ENCODE peak calls at places on chromosomes 6 and 20, in eight cellular contexts. T is neural crest cell, R is endothelial cell of umbilical vein, M is NAMALWA, W is GM12878, I is sigmoid colon, H is T-helper 1 cell, O is T47D. S is an unnamed sample.

GRCh38 chr20:4592316-4593148 is 129.2 kb upstream of the PRND start:
- DNase-seq in T (peak), R (peak), M (peak), W (no peak), I (no peak), H (no peak), O (peak), S (no peak)

GRCh38 chr6:163533443-163533842 is 118.9 kb downstream of the QKI start:
- DNase-seq in T (no peak), R (peak), M (no peak), W (no peak), I (no peak), H (no peak), O (no peak), S (no peak)

GRCh38 chr6:11586574-11586973 is 49.0 kb downstream of the TMEM170B start:
- DNase-seq in T (no peak), R (peak), M (no peak), W (no peak), I (no peak), H (no peak), O (no peak), S (no peak)

GRCh38 chr6:148251286-148251685 is 91.4 kb upstream of the SASH1 start:
- DNase-seq in T (no peak), R (peak), M (peak), W (no peak), I (no peak), H (no peak), O (no peak), S (no peak)

GRCh38 chr6:158907931-158908330 is 88.8 kb upstream of the EZR start:
- DNase-seq in T (no peak), R (no peak), M (no peak), W (no peak), I (no peak), H (no peak), O (no peak), S (no peak)

GRCh38 chr20:14336667-14337066 is 745 bp downstream of the FLRT3 start:
- DNase-seq in T (no peak), R (no peak), M (no peak), W (no peak), I (no peak), H (no peak), O (no peak), S (no peak)

GRCh38 chr6:133245033-133245903 is 4.1 kb downstream of the EYA4 start:
- DNase-seq in T (no peak), R (no peak), M (no peak), W (no peak), I (no peak), H (no peak), O (no peak), S (no peak)

GRCh38 chr20:6863355-6863754 is 95.9 kb downstream of the BMP2 start:
- DNase-seq in T (no peak), R (no peak), M (no peak), W (no peak), I (no peak), H (no peak), O (no peak), S (no peak)

GRCh38 chr20:41249781-41250281 is 67.7 kb downstream of the ZHX3 start:
- DNase-seq in T (peak), R (peak), M (peak), W (no peak), I (peak), H (no peak), O (no peak), S (peak)

GRCh38 chr6:144264270-144265060 is 20.7 kb upstream of the UTRN start:
- DNase-seq in T (no peak), R (peak), M (no peak), W (no peak), I (no peak), H (no peak), O (no peak), S (no peak)

GRCh38 chr6:163405412-163406309 is 8.9 kb upstream of the QKI start:
- DNase-seq in T (no peak), R (peak), M (no peak), W (no peak), I (peak), H (no peak), O (no peak), S (peak)

GRCh38 chr6:144469144-144469575 is 184.0 kb downstream of the UTRN start:
- DNase-seq in T (no peak), R (no peak), M (no peak), W (peak), I (no peak), H (no peak), O (no peak), S (no peak)

GRCh38 chr20:32681175-32682084 is 7.7 kb upstream of the C20orf203 start:
- DNase-seq in T (peak), R (peak), M (no peak), W (no peak), I (no peak), H (no peak), O (no peak), S (peak)

GRCh38 chr6:120010075-120010474 is 660.5 kb upstream of the MAN1A1 start:
- DNase-seq in T (no peak), R (no peak), M (no peak), W (no peak), I (no peak), H (no peak), O (no peak), S (no peak)

GRCh38 chr6:132395015-132395597 is 6.2 kb downstream of the MOXD1 start:
- DNase-seq in T (no peak), R (no peak), M (no peak), W (no peak), I (no peak), H (no peak), O (no peak), S (no peak)

GRCh38 chr6:44053760-44054556 is 73.3 kb downstream of the MRPL14 start:
- DNase-seq in T (no peak), R (peak), M (no peak), W (no peak), I (no peak), H (no peak), O (no peak), S (no peak)

GRCh38 chr6:6712258-6712978 is 123.9 kb downstream of the LY86 start:
- DNase-seq in T (no peak), R (no peak), M (no peak), W (no peak), I (no peak), H (no peak), O (no peak), S (no peak)

GRCh38 chr6:170268216-170269129 is 22.4 kb downstream of the DLL1 start:
- DNase-seq in T (no peak), R (no peak), M (no peak), W (no peak), I (no peak), H (no peak), O (no peak), S (no peak)

GRCh38 chr6:147281895-147282565 is 77.8 kb downstream of the STXBP5 start:
- DNase-seq in T (no peak), R (no peak), M (no peak), W (no peak), I (no peak), H (no peak), O (no peak), S (no peak)

GRCh38 chr6:44268095-44268628 is 2.1 kb upstream of the TMEM151B start:
- DNase-seq in T (peak), R (peak), M (peak), W (no peak), I (no peak), H (no peak), O (peak), S (peak)

GRCh38 chr20:51022803-51023616 is at the start of gene KCNG1:
- DNase-seq in T (peak), R (peak), M (no peak), W (no peak), I (peak), H (no peak), O (peak), S (no peak)

GRCh38 chr6:31734703-31735500 is 1.4 kb downstream of the CLIC1 start:
- DNase-seq in T (no peak), R (peak), M (peak), W (peak), I (no peak), H (no peak), O (no peak), S (no peak)

GRCh38 chr6:11584264-11584663 is 46.7 kb downstream of the TMEM170B start:
- DNase-seq in T (no peak), R (no peak), M (no peak), W (no peak), I (no peak), H (no peak), O (no peak), S (no peak)

GRCh38 chr6:74741608-74742007 is 464.2 kb downstream of the COL12A1 start:
- DNase-seq in T (no peak), R (no peak), M (no peak), W (no peak), I (peak), H (no peak), O (no peak), S (peak)

GRCh38 chr6:90677440-90677839 is 90.6 kb upstream of the MAP3K7 start:
- DNase-seq in T (no peak), R (no peak), M (no peak), W (no peak), I (no peak), H (no peak), O (no peak), S (no peak)

GRCh38 chr6:46380152-46380807 is 111.0 kb downstream of the RCAN2 start:
- DNase-seq in T (no peak), R (no peak), M (no peak), W (no peak), I (no peak), H (no peak), O (no peak), S (no peak)